ENCODE peak calls at places on chromosomes 6 and 20, in ten cellular contexts. V is suprapubic skin, N is A549, M is GM12878, C is sigmoid colon, F is stomach, Q is upper lobe of left lung, S is tibial nerve, G is ovary, H is HepG2. Z is an unnamed sample.

GRCh38 chr6:130371921-130372320 is 6.1 kb downstream of the TMEM200A start:
- DNase-seq in N (no peak), C (no peak), S (no peak), H (no peak), M (no peak), Q (no peak), F (no peak), V (no peak), G (no peak), Z (no peak)

GRCh38 chr6:149026530-149026942 is 279.7 kb downstream of the UST start:
- DNase-seq in N (peak; percentile 72), C (no peak), V (no peak), F (no peak), G (no peak), Q (no peak), M (no peak), H (peak; percentile 48), S (peak; percentile 51), Z (no peak)

GRCh38 chr6:46734867-46735719 is at the start of gene PLA2G7:
- DNase-seq in V (no peak), H (no peak), S (no peak), Q (peak; percentile 86), F (no peak), G (peak; percentile 33), N (peak; percentile 6), M (no peak), C (peak; percentile 63), Z (peak; percentile 18)

GRCh38 chr20:24966317-24967012 is 17.4 kb downstream of the CST7 start:
- DNase-seq in C (peak; percentile 30), H (no peak), G (no peak), F (no peak), Q (no peak), N (no peak), V (peak; percentile 31), S (no peak), M (no peak), Z (no peak)

GRCh38 chr6:144582939-144583613 is 297.9 kb downstream of the UTRN start:
- DNase-seq in F (peak; percentile 31), S (no peak), G (peak; percentile 29), N (no peak), Q (peak; percentile 24), V (no peak), C (peak; percentile 66), H (no peak), M (peak; percentile 83), Z (peak; percentile 26)

GRCh38 chr6:36368921-36369880 is 18.3 kb downstream of the ETV7 start:
- DNase-seq in N (no peak), Q (no peak), M (no peak), G (no peak), V (no peak), H (no peak), S (no peak), C (no peak), F (no peak), Z (no peak)

GRCh38 chr6:11214438-11214837 is 18.0 kb downstream of the NEDD9 start:
- DNase-seq in S (no peak), C (peak; percentile 84), N (peak; percentile 14), Q (no peak), V (no peak), M (no peak), H (no peak), F (no peak), G (no peak), Z (no peak)

GRCh38 chr6:106820412-106820852 is 154.1 kb downstream of the CD24 start:
- DNase-seq in H (no peak), Q (no peak), M (no peak), C (no peak), S (no peak), G (no peak), N (peak; percentile 73), F (no peak), V (no peak), Z (no peak)

GRCh38 chr6:107153061-107153460 is 37.7 kb upstream of the BEND3 start:
- DNase-seq in G (no peak), M (no peak), Q (no peak), N (no peak), H (no peak), V (no peak), S (no peak), C (no peak), F (no peak), Z (no peak)

DNA sequence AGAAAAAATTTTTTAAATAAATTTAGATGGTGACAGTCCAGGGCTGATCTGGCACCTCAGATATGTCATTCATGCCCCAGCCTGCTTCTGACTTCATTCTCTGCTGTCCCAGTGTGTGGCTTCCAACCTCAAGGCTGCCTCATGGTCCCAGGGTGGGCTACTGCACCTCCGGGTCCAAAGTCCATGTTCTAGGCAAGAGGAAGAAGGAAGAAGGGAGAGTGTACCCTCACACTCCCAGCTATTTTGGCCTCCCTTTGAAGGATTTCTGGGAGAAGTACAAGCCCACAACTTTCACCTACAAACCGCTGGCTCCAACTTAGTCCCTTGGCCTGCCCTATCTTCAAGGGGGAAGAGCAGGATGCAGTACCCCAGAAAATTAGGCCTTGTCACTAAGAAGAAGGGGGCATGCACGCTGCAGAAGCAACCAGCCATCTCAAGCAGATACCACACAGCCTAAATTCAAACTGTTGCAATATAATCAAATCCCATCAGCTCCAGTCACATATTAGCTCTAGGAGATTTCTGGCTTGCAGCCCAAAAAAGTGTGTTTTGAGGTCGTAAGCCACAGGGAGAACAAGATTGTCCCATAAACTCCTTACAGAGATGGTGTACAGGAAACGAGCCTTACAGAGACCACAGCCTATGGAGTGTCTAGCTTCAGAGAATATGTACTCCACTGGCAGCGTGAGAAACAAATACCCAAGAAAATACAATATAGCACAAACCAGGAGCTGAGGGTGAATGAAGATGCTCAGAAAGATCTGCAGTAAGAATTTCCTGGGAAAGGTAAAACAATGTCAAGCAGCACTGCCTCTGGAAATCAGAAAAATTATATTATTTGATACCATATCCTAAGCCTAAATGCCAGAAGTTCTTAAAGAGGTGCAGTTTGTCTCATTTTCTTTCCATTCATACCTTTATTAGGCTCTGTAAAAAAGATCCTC is 844 bp upstream of the BTN3A2 start:
- DNase-seq in M (peak; percentile 17), C (no peak), Q (no peak), S (peak; percentile 41), N (no peak), G (no peak), H (no peak), F (no peak), V (no peak), Z (no peak)
- H3K4me3 ChIP-seq in M (peak overlapping the region; percentile 99), C (peak overlapping the region; percentile 48), Q (peak overlapping the region; percentile 59), S (peak overlapping the region; percentile 58), N (peak overlapping the region; percentile 51), G (peak overlapping the region; percentile 58), H (peak overlapping the region; percentile 66), F (peak overlapping the region; percentile 64), V (peak overlapping the region; percentile 57), Z (peak overlapping the region; percentile 51)

DNA sequence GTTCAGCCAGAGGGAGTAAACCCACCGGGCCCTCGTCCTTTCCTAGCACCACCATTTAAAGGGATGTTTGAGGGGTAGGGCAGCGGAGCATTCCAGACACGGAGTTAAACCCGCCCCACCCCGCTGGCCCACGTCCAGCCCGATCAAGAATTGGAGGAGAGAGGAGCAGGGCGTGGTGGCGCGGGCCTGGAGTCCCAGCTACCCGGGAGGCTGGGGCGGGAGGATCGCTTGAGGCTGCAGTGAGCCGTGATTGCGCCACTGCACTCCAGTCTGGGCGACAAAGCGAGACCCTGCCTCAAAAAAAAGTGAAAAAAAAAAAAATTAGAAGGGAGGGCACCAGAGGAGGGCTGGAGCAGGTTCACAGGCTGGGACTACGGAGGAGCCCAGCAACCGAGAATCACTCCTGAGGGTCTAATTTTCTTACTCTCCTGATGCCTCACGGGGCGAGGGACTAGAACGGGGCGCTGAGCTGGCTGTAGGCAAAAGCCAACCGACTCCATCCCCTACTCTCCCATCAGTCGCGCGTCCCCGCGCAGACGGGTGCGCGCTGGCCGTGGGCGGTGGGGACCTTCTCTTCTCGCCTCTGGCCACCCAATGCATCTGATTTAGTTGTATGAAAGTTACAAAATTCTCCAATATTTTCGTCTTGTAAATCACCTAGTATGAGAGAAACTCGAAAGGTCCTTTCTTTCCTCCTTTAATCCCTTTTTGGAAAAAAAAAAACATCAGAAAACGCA is 6.1 kb upstream of the HSPA1B start:
- DNase-seq in G (peak; percentile 79), N (peak; percentile 71), Q (peak; percentile 94), F (peak; percentile 84), C (peak; percentile 89), H (no peak), V (peak; percentile 89), S (no peak), M (no peak), Z (peak; percentile 95)
- TF ChIP-seq EP300 in G (no peak), N (no peak), Q (no peak), F (no peak), C (no peak), H (no peak), V (no peak), S (no peak), M (no peak), Z (no peak)

DNA sequence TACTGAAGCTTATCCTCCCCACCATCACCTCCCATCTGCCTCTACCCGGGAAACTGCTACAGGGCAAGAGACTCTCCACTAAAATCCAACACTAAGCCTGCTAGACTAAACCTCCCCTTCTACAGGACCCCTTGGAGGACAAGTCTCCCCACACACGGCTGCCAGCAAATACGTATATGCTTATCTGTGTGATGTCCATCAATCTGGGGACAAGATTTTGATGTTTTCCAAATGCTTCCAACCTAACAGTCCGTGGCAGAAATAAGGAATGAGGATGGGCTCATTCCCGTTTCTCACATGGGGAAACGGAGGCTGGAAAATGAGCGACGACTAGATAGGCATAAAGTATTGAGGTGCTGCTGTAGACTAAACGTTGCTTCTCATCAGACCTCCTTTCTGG is 1.8 kb downstream of the KCNK5 start:
- DNase-seq in F (no peak), Q (no peak), S (no peak), V (no peak), N (no peak), H (no peak), M (no peak), G (no peak), C (no peak), Z (no peak)
- H3K4me3 ChIP-seq in F (peak overlapping the region; percentile 52), Q (peak overlapping the region; percentile 69), S (peak overlapping the region; percentile 65), V (peak overlapping the region; percentile 48), N (no peak overlapping the region), H (no peak overlapping the region), M (peak overlapping the region; percentile 57), G (peak overlapping the region; percentile 43), C (no peak overlapping the region), Z (peak overlapping the region; percentile 36)

GRCh38 chr6:168637853-168638252 is 196.9 kb downstream of the SMOC2 start:
- DNase-seq in F (no peak), H (no peak), Q (no peak), M (no peak), V (no peak), S (no peak), N (peak; percentile 4), G (no peak), C (peak; percentile 41), Z (peak; percentile 65)

GRCh38 chr6:168640181-168640580 is 199.2 kb downstream of the SMOC2 start:
- DNase-seq in M (no peak), V (no peak), C (no peak), H (no peak), S (no peak), F (no peak), Q (no peak), G (no peak), N (no peak), Z (no peak)

GRCh38 chr6:168638497-168639072 is 197.6 kb downstream of the SMOC2 start:
- DNase-seq in G (no peak), F (no peak), V (no peak), Q (no peak), M (no peak), H (no peak), C (peak; percentile 61), S (no peak), N (no peak), Z (no peak)

GRCh38 chr6:168634928-168635327 is 193.9 kb downstream of the SMOC2 start:
- DNase-seq in Q (no peak), V (no peak), S (no peak), C (peak; percentile 80), F (no peak), G (no peak), N (no peak), M (no peak), H (no peak), Z (no peak)

GRCh38 chr6:168636147-168636982 is 195.4 kb downstream of the SMOC2 start:
- DNase-seq in Q (no peak), G (no peak), F (no peak), N (no peak), V (no peak), H (no peak), S (no peak), M (no peak), C (no peak), Z (no peak)
- TF ChIP-seq EP300 in Q (no peak), G (no peak), F (no peak), N (no peak), V (no peak), H (no peak), S (no peak), M (no peak), C (no peak), Z (no peak)

Z was measured in transverse colon.